ENCODE peak calls at places on chromosome 5, in four cellular contexts. X is K562, P is HL-60, C is GM12878. A is an unnamed sample.

GRCh38 chr5:19172926-19173425 is 815.0 kb downstream of the CDH18 start:
- DNase-seq in X (no peak), P (no peak), C (no peak), A (no peak)

GRCh38 chr5:31833005-31833404 is 194.1 kb downstream of the PDZD2 start:
- DNase-seq in X (no peak), P (no peak), C (no peak), A (no peak)

GRCh38 chr5:158977642-158978041 is 122.1 kb downstream of the EBF1 start:
- DNase-seq in X (no peak), P (no peak), C (no peak), A (no peak)

GRCh38 chr5:153148624-153148976 is 341.9 kb upstream of the GRIA1 start:
- DNase-seq in X (no peak), P (no peak), C (no peak), A (no peak)

GRCh38 chr5:170301149-170301548 is 3.6 kb upstream of the LCP2 start:
- DNase-seq in X (no peak), P (no peak), C (no peak), A (no peak)

GRCh38 chr5:115671939-115672338 is 46.1 kb upstream of the TMED7 start:
- DNase-seq in X (no peak), P (no peak), C (no peak), A (no peak)

GRCh38 chr5:72472031-72472430 is 35.2 kb downstream of the ZNF366 start:
- DNase-seq in X (no peak), P (no peak), C (no peak), A (no peak)

GRCh38 chr5:94360382-94360781 is 258.0 kb downstream of the KIAA0825 start:
- DNase-seq in X (no peak), P (no peak), C (no peak), A (no peak)

GRCh38 chr5:144504929-144505578 is 334.4 kb downstream of the KCTD16 start:
- DNase-seq in X (no peak), P (no peak), C (no peak), A (no peak)

GRCh38 chr5:54217826-54218503 is 92.4 kb downstream of the ARL15 start:
- DNase-seq in X (peak), P (peak), C (no peak), A (peak)

GRCh38 chr5:123170816-123171345 is 81.8 kb downstream of the PRDM6 start:
- DNase-seq in X (no peak), P (no peak), C (no peak), A (no peak)

GRCh38 chr5:125835293-125836172 is 587.7 kb upstream of the GRAMD2B start:
- DNase-seq in X (no peak), P (no peak), C (no peak), A (no peak)

GRCh38 chr5:155082401-155082800 is 68.8 kb downstream of the KIF4B start:
- DNase-seq in X (no peak), P (no peak), C (no peak), A (no peak)

GRCh38 chr5:98428806-98429205 is 344.7 kb upstream of the RGMB start:
- DNase-seq in X (no peak), P (no peak), C (peak), A (no peak)

GRCh38 chr5:73117088-73117755 is 3.2 kb upstream of the TMEM171 start:
- DNase-seq in X (no peak), P (no peak), C (no peak), A (no peak)

GRCh38 chr5:112533315-112533867 is 114.3 kb upstream of the EPB41L4A start:
- DNase-seq in X (no peak), P (no peak), C (no peak), A (no peak)

GRCh38 chr5:131735393-131735792 is 61.4 kb downstream of the FNIP1 start:
- DNase-seq in X (no peak), P (no peak), C (no peak), A (no peak)

GRCh38 chr5:176425138-176425537 is 8.8 kb upstream of the CLTB start:
- DNase-seq in X (no peak), P (no peak), C (no peak), A (no peak)
- TF ChIP-seq SPI1 in X (no peak), P (no peak), C (no peak), A (no peak)

GRCh38 chr5:64758916-64759315 is 9.6 kb downstream of the SREK1IP1 start:
- DNase-seq in X (no peak), P (no peak), C (no peak), A (no peak)
- TF ChIP-seq POLR2AphosphoS5 in X (no peak), P (no peak), C (no peak), A (no peak)

GRCh38 chr5:135362102-135362501 is 36.9 kb downstream of the MACROH2A1 start:
- DNase-seq in X (no peak), P (no peak), C (no peak), A (no peak)

GRCh38 chr5:135367554-135367953 is 31.5 kb downstream of the MACROH2A1 start:
- DNase-seq in X (no peak), P (no peak), C (no peak), A (no peak)

GRCh38 chr5:135365281-135365680 is 33.8 kb downstream of the MACROH2A1 start:
- DNase-seq in X (no peak), P (no peak), C (no peak), A (no peak)

GRCh38 chr5:135367070-135367469 is 32.0 kb downstream of the MACROH2A1 start:
- DNase-seq in X (no peak), P (no peak), C (no peak), A (no peak)

DNA sequence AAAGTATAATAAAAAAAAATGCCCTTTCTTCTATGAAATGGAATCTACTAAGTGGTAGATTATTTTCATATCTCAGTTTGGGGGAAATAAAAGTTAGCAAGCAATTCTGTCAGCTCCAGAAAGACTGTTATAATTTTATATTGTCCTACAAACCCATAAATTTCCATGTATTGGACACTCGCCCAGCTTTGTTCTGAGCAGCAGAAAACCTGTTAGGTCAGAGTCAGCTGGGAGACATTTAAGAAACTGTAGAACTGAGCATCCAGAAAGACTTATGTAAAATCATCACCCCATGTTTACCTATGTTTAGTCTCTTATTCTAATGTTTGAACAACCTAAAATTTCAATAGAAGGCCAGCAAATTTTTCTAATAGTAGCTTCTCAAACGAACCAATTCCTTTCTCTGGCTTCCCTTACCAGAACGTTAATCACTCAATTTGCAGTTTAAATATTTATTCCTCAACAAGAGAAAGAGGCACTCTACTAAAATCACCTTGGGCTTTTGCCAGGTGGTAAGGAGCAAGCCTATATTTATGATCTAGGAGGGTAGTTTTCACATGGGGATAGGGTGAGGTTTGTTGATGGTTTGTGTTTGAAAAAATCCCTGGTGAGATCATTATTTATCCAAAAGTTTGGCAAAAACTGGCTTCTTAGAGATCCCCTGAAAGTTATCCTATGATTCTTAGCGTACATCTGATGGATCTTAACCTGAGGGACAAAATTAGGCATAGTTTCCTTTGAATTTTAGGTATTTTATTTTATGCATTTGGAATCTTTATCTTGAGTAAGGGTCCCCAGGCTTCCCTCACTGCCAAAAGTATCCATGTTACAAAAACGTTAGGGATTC is 34.4 kb downstream of the MACROH2A1 start:
- DNase-seq in X (no peak), P (no peak), C (no peak), A (no peak)
- TF ChIP-seq SPI1 in X (no peak), P (no peak), C (no peak), A (no peak)

GRCh38 chr5:137303509-137303908 is 195.6 kb downstream of the SPOCK1 start:
- DNase-seq in X (no peak), P (no peak), C (no peak), A (no peak)

GRCh38 chr5:137305971-137306592 is 193.0 kb downstream of the SPOCK1 start:
- DNase-seq in X (no peak), P (no peak), C (no peak), A (no peak)

GRCh38 chr5:137306903-137307302 is 192.2 kb downstream of the SPOCK1 start:
- DNase-seq in X (no peak), P (no peak), C (no peak), A (no peak)

GRCh38 chr5:137300411-137301240 is 198.5 kb downstream of the SPOCK1 start:
- DNase-seq in X (no peak), P (no peak), C (no peak), A (no peak)

GRCh38 chr5:137304227-137304874 is 194.8 kb downstream of the SPOCK1 start:
- DNase-seq in X (no peak), P (no peak), C (no peak), A (no peak)
- TF ChIP-seq POLR2AphosphoS5 in X (no peak), P (no peak), C (no peak), A (no peak)

DNA sequence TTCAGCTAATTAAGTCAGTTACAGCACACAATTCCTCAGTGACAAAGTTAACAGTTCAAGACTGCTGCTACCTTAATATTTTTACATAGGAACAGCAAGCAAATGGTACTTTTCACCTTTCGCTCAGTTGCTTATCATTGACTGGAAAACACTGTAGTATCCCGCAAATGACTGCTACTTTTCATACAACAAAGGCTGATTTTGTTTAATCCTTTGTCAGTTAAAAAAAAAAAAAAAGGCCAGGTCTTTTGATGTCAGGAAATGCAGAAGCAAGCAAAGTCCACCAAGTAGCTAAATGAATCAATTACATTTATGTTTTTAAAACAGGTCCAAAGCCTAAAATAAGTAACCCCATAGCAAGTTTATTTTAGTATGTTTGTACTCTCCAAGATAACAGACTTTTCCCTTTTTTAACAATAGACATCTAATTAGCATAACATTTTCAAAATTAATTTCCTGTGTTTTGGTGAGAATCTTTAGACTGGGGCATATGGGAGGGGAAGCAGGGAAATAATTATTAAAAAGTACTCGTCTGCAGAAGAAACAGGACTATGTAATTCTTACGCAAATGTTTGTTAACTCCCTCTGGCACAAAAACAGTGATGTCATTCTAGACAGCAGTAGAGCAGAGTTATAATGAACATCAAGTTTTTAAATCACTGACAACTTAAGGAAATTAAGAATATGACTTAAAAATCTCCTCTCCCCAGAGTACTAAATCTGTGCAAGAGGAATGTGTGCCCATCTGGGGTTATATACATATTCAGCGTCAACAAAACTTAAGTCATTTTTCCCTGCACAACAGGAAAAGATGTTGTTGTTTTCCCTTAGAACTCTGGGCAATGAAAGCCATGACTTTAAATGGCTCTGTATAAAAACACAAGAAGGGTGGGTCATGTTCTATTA is 9.6 kb downstream of the PFDN1 start:
- DNase-seq in X (no peak), P (peak), C (no peak), A (no peak)
- TF ChIP-seq SPI1 in X (no peak), P (no peak), C (no peak), A (no peak)

GRCh38 chr5:65481635-65482271 is at the start of gene ADAMTS6:
- DNase-seq in X (peak), P (peak), C (peak), A (peak)
- TF ChIP-seq POLR2AphosphoS5 in X (peak), P (no peak), C (no peak), A (no peak)

DNA sequence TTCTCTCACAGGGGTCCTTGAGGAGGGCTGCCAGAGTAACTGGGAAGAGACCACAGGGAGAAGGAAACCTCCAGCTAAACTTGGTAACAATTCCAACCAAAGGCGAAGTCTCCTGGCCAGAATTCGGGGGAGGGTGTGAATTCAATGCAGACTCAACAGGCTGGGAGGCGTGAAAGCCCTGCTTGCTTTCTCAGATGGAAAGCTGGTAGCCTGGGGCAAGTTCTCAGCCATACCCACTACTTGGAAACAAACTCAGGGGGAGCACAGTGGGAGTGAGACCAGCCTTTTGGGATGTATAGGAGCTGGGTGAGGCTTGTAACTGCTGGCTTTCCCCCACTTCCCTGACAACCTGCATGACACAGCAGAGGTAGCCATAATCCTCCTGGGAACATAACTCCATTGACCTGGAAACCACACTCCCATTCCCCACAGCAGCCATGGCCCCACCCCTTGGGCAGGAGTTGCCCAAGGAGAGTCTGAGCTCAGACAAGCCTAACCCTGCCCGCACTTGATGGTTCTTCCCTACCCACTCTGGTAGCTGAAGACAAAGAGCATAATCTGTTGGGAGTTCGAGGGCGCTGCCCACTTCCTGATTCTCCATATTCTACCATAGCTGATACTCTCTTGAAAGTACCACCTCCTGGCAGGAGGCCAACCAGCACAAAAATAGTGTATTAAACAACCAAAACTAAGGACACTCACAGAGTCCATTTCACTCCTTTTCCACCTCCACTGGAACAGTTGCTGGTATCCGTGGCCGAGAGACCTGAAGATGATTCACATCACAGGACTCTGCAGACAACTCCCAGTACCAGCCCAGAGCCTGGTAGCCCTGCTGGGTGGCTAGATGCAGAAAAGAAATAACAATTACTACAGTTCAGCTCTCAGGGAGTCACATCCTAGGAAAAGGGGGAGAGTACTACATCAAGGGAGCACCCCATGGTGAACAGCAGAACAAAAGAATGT is 123.8 kb downstream of the FAM170A start:
- DNase-seq in X (no peak), P (no peak), C (no peak), A (no peak)
- TF ChIP-seq SPI1 in X (no peak), P (no peak), C (no peak), A (no peak)

DNA sequence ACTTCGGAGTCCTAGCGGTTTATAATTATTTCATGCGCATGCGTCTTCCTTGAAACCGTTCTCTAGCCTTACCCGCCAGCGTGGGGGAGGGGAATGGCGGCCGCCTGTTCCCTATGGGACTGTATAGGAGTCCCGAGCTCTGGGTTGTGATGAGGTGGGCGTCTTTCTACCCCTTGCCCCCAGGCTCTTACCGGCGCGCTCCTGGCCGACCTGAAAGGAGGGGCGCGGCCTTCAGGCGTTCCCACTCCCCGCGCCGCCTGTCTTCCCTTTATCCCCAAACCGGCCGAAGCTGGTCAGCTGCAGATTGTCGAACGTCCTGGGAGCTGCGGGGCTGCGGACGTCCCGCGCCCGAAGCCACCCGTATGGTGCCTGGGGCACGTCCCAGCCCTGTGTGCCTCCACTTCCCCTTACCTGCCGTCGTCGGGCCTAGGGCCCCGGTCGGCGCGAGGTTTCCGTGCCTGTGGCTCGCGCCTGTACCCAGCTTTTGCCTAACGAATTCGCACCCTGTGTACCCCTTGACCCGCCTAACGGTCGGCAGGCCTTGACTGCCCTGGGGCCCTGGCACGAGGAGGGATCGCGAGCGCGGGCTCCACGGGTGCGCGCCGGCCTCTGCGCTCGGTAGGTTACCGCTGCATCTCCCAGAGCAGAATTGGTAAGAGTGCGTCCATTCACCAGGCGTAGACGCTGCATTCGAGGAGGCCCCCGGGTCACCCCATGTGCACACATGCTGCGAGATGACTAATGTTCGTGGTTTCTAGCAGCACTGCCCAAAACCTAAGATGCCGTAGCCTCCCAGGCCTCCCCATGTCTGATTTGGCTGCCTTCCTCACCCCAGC is 653 bp upstream of the HNRNPH1 start:
- DNase-seq in X (peak), P (peak), C (no peak), A (no peak)
- TF ChIP-seq POLR2AphosphoS5 in X (no peak), P (peak), C (no peak), A (no peak)

GRCh38 chr5:59348189-59348588 is 545.3 kb downstream of the PDE4D start:
- DNase-seq in X (no peak), P (no peak), C (no peak), A (no peak)

GRCh38 chr5:59354274-59354673 is 539.3 kb downstream of the PDE4D start:
- DNase-seq in X (no peak), P (no peak), C (no peak), A (no peak)

GRCh38 chr5:59354811-59355210 is 538.7 kb downstream of the PDE4D start:
- DNase-seq in X (no peak), P (no peak), C (no peak), A (no peak)

GRCh38 chr5:59346987-59347386 is 546.5 kb downstream of the PDE4D start:
- DNase-seq in X (no peak), P (no peak), C (no peak), A (no peak)

DNA sequence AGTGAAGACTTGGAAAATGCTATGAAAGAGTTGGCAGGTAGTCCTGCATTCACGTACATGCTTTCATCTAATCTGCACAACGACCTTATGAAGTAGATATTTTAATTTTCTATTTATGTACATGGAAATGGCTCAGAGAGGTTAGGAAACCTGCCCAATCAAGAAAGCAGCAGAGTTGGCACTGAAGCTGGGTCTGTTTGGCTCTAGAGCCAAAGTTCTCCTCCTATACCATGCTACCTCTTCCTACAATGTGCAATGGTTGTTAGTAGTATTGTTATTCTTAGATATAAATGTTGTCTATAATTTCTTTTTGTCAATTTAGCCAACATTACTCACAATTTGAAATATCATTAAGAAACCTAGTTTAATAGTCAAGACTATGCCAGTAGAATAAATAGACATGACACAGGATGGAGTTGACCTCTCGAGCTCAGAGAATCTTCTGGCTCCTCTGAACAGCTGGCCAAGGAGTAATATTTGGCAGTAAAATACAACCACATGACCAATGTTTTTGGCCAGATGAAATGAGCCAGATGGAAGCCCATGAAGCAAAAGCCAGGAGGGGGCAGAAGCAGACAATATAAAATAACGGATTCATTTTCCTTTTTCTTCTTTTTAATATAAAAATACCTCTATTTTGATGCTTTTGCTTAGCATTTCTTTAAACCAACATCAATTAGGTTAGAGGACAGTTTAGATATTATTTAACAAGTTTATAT is 542.3 kb downstream of the PDE4D start:
- DNase-seq in X (no peak), P (no peak), C (no peak), A (no peak)
- TF ChIP-seq SPI1 in X (no peak), P (no peak), C (no peak), A (no peak)

A was measured in GM12891.